ENCODE peak calls at places on chromosomes 5 and 9, in six cellular contexts. One of them, this sample, is unnamed.

GRCh38 chr9:37729499-37729898 is 24.1 kb upstream of the TRMT10B start:
- DNase-seq in cardiac muscle cell: no peak
- DNase-seq in neural progenitor cell: no peak
- DNase-seq in fibroblast of lung: no peak
- DNase-seq in stomach: no peak
- DNase-seq in BE2C: no peak
- DNase-seq in this sample: no peak

GRCh38 chr9:113567361-113568080 is 104.0 kb downstream of the RGS3 start:
- DNase-seq in BE2C: no peak
- DNase-seq in stomach: no peak
- DNase-seq in neural progenitor cell: no peak
- DNase-seq in cardiac muscle cell: no peak
- DNase-seq in fibroblast of lung: no peak
- DNase-seq in this sample: no peak

GRCh38 chr5:150619359-150620230 is 20.9 kb upstream of the SYNPO start:
- DNase-seq in neural progenitor cell: no peak
- DNase-seq in cardiac muscle cell: peak
- DNase-seq in fibroblast of lung: peak
- DNase-seq in stomach: no peak
- DNase-seq in BE2C: no peak
- DNase-seq in this sample: no peak

GRCh38 chr5:141547488-141547887 is 58.6 kb downstream of the PCDHGC5 start:
- DNase-seq in neural progenitor cell: peak
- DNase-seq in BE2C: no peak
- DNase-seq in cardiac muscle cell: peak
- DNase-seq in stomach: no peak
- DNase-seq in fibroblast of lung: peak
- DNase-seq in this sample: no peak

GRCh38 chr5:96946381-96946780 is 10.5 kb downstream of the LNPEP start:
- DNase-seq in BE2C: no peak
- DNase-seq in stomach: no peak
- DNase-seq in cardiac muscle cell: no peak
- DNase-seq in neural progenitor cell: no peak
- DNase-seq in fibroblast of lung: no peak
- DNase-seq in this sample: no peak

GRCh38 chr9:106358331-106358730 is 504.6 kb upstream of the ZNF462 start:
- DNase-seq in fibroblast of lung: no peak
- DNase-seq in cardiac muscle cell: no peak
- DNase-seq in BE2C: no peak
- DNase-seq in stomach: no peak
- DNase-seq in neural progenitor cell: no peak
- DNase-seq in this sample: no peak

GRCh38 chr5:134552301-134552700 is 26.8 kb downstream of the JADE2 start:
- DNase-seq in BE2C: no peak
- DNase-seq in cardiac muscle cell: peak
- DNase-seq in neural progenitor cell: no peak
- DNase-seq in fibroblast of lung: peak
- DNase-seq in stomach: peak
- DNase-seq in this sample: no peak

GRCh38 chr5:7991125-7991821 is 122.3 kb downstream of the MTRR start:
- DNase-seq in fibroblast of lung: no peak
- DNase-seq in neural progenitor cell: peak
- DNase-seq in cardiac muscle cell: no peak
- DNase-seq in BE2C: no peak
- DNase-seq in stomach: no peak
- DNase-seq in this sample: no peak

GRCh38 chr9:95635986-95636600 is 119.3 kb upstream of the PTCH1 start:
- DNase-seq in fibroblast of lung: no peak
- DNase-seq in BE2C: no peak
- DNase-seq in cardiac muscle cell: no peak
- DNase-seq in stomach: no peak
- DNase-seq in neural progenitor cell: no peak
- DNase-seq in this sample: no peak

GRCh38 chr9:130450344-130451003 is 5.7 kb downstream of the ASS1 start:
- DNase-seq in fibroblast of lung: no peak
- DNase-seq in stomach: peak
- DNase-seq in cardiac muscle cell: no peak
- DNase-seq in BE2C: no peak
- DNase-seq in neural progenitor cell: no peak
- DNase-seq in this sample: no peak

GRCh38 chr5:143041-143440 is 48.3 kb upstream of the LRRC14B start:
- DNase-seq in fibroblast of lung: no peak
- DNase-seq in neural progenitor cell: no peak
- DNase-seq in cardiac muscle cell: no peak
- DNase-seq in BE2C: no peak
- DNase-seq in stomach: no peak
- DNase-seq in this sample: no peak

DNA sequence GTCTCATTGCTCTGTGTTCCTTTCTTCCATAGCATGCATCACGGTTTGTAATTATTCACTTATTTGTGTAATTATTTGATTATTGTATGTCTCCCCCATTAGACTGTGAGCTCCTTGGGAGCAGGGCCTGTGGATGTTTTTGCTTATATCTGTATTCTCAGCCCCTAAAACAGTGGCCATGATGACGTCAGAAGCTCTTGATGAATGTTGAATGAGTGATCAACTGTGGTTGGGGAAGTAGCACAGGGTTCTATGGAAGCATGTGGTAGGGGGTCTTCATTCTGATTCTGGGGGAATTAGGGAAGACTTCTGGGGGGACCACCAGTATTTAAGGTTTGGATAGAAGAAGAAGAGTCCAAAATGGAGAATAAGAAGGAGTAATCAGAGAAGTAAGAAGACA is 6.0 kb downstream of the DNAI1 start:
- DNase-seq in BE2C: no peak
- DNase-seq in fibroblast of lung: no peak
- DNase-seq in neural progenitor cell: no peak
- DNase-seq in cardiac muscle cell: no peak
- DNase-seq in stomach: no peak
- DNase-seq in this sample: no peak
- TF ChIP-seq CTCF in BE2C: no peak
- TF ChIP-seq CTCF in fibroblast of lung: no peak
- TF ChIP-seq CTCF in neural progenitor cell: no peak
- TF ChIP-seq CTCF in cardiac muscle cell: no peak
- TF ChIP-seq CTCF in stomach: no peak
- TF ChIP-seq CTCF in this sample: no peak

GRCh38 chr9:98365227-98365669 is 109.8 kb upstream of the TBC1D2 start:
- DNase-seq in stomach: no peak
- DNase-seq in neural progenitor cell: peak
- DNase-seq in fibroblast of lung: peak
- DNase-seq in cardiac muscle cell: peak
- DNase-seq in BE2C: peak
- DNase-seq in this sample: no peak
- TF ChIP-seq CTCF in stomach: no peak
- TF ChIP-seq CTCF in neural progenitor cell: peak
- TF ChIP-seq CTCF in fibroblast of lung: peak
- TF ChIP-seq CTCF in cardiac muscle cell: peak
- TF ChIP-seq CTCF in BE2C: peak
- TF ChIP-seq CTCF in this sample: no peak

GRCh38 chr5:40846371-40846770 is 5.2 kb downstream of the CARD6 start:
- DNase-seq in neural progenitor cell: no peak
- DNase-seq in stomach: no peak
- DNase-seq in BE2C: no peak
- DNase-seq in fibroblast of lung: no peak
- DNase-seq in cardiac muscle cell: no peak
- DNase-seq in this sample: no peak
- TF ChIP-seq CTCF in neural progenitor cell: no peak
- TF ChIP-seq CTCF in stomach: no peak
- TF ChIP-seq CTCF in BE2C: no peak
- TF ChIP-seq CTCF in fibroblast of lung: no peak
- TF ChIP-seq CTCF in cardiac muscle cell: no peak
- TF ChIP-seq CTCF in this sample: no peak

DNA sequence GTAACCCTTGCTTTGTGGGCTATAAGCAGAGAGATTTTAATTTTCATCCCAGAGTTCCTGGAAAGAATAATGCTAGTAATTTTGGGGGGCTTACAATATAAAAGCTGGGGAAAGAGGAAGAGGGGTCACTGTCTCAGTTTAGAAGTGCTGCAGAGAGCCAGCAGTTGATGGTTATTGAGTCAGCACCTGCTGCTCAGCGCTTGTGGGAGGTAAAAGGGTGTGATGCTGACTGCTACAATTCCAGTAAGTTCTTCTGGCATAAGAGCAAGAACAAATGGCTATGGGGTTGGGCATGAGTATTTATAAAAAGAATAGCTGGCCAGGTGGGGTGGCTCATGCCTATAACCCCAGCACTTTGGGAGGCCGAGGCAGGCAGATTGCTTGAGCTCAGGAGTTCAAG is 88.5 kb downstream of the MAST4 start:
- DNase-seq in stomach: no peak
- DNase-seq in BE2C: no peak
- DNase-seq in cardiac muscle cell: no peak
- DNase-seq in neural progenitor cell: no peak
- DNase-seq in fibroblast of lung: no peak
- DNase-seq in this sample: no peak
- TF ChIP-seq CTCF in stomach: no peak
- TF ChIP-seq CTCF in BE2C: no peak
- TF ChIP-seq CTCF in cardiac muscle cell: no peak
- TF ChIP-seq CTCF in neural progenitor cell: no peak
- TF ChIP-seq CTCF in fibroblast of lung: no peak
- TF ChIP-seq CTCF in this sample: no peak

GRCh38 chr9:110308504-110309109 is 29.1 kb downstream of the TXNDC8 start:
- DNase-seq in fibroblast of lung: no peak
- DNase-seq in cardiac muscle cell: no peak
- DNase-seq in stomach: no peak
- DNase-seq in BE2C: no peak
- DNase-seq in neural progenitor cell: no peak
- DNase-seq in this sample: no peak

GRCh38 chr9:110307191-110307590 is 30.5 kb downstream of the TXNDC8 start:
- DNase-seq in neural progenitor cell: no peak
- DNase-seq in cardiac muscle cell: no peak
- DNase-seq in stomach: no peak
- DNase-seq in BE2C: no peak
- DNase-seq in fibroblast of lung: no peak
- DNase-seq in this sample: no peak

DNA sequence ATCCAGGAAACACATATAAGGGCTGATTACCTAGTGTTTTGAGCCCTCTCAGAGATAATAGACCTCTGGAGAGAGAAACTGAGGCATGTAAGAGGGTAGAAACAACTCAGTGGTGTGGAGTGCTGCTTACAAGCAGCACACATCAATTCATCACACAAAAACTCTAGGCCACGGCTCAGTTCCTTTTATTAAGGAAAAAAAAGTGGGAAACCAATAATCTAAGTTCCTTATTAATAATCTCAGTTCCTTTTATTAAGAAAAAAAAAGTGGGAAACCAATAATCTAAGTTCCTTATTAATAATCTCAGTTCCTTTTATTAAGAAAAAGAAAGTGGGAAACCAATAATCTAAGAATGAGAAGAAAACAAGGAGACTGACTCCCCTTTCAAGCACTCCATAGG is 28.0 kb downstream of the TXNDC8 start:
- DNase-seq in BE2C: no peak
- DNase-seq in cardiac muscle cell: no peak
- DNase-seq in stomach: no peak
- DNase-seq in fibroblast of lung: no peak
- DNase-seq in neural progenitor cell: no peak
- DNase-seq in this sample: no peak
- TF ChIP-seq CTCF in BE2C: no peak
- TF ChIP-seq CTCF in cardiac muscle cell: no peak
- TF ChIP-seq CTCF in stomach: no peak
- TF ChIP-seq CTCF in fibroblast of lung: no peak
- TF ChIP-seq CTCF in neural progenitor cell: no peak
- TF ChIP-seq CTCF in this sample: no peak

GRCh38 chr9:89996717-89997116 is 391.9 kb downstream of the GADD45G start:
- DNase-seq in stomach: peak
- DNase-seq in BE2C: no peak
- DNase-seq in cardiac muscle cell: no peak
- DNase-seq in fibroblast of lung: peak
- DNase-seq in neural progenitor cell: no peak
- DNase-seq in this sample: no peak
- TF ChIP-seq CTCF in stomach: no peak
- TF ChIP-seq CTCF in BE2C: peak
- TF ChIP-seq CTCF in cardiac muscle cell: peak
- TF ChIP-seq CTCF in fibroblast of lung: no peak
- TF ChIP-seq CTCF in neural progenitor cell: no peak
- TF ChIP-seq CTCF in this sample: no peak

GRCh38 chr9:94511134-94511942 is 43.5 kb upstream of the PCAT7 start:
- DNase-seq in cardiac muscle cell: peak
- DNase-seq in BE2C: no peak
- DNase-seq in neural progenitor cell: no peak
- DNase-seq in stomach: no peak
- DNase-seq in fibroblast of lung: no peak
- DNase-seq in this sample: no peak

GRCh38 chr9:94517254-94517653 is 37.6 kb upstream of the PCAT7 start:
- DNase-seq in fibroblast of lung: no peak
- DNase-seq in neural progenitor cell: no peak
- DNase-seq in stomach: no peak
- DNase-seq in BE2C: no peak
- DNase-seq in cardiac muscle cell: no peak
- DNase-seq in this sample: no peak

GRCh38 chr9:94511943-94512265 is 43.0 kb upstream of the PCAT7 start:
- DNase-seq in BE2C: no peak
- DNase-seq in neural progenitor cell: no peak
- DNase-seq in stomach: no peak
- DNase-seq in cardiac muscle cell: no peak
- DNase-seq in fibroblast of lung: no peak
- DNase-seq in this sample: no peak

GRCh38 chr9:94514722-94515121 is 40.2 kb upstream of the PCAT7 start:
- DNase-seq in neural progenitor cell: no peak
- DNase-seq in cardiac muscle cell: no peak
- DNase-seq in BE2C: no peak
- DNase-seq in stomach: no peak
- DNase-seq in fibroblast of lung: no peak
- DNase-seq in this sample: no peak
- TF ChIP-seq CTCF in neural progenitor cell: no peak
- TF ChIP-seq CTCF in cardiac muscle cell: no peak
- TF ChIP-seq CTCF in BE2C: no peak
- TF ChIP-seq CTCF in stomach: no peak
- TF ChIP-seq CTCF in fibroblast of lung: no peak
- TF ChIP-seq CTCF in this sample: no peak

This sample was measured in natural killer cell.